ENCODE peak calls at places on chromosome 6, in seven cellular contexts. K, G, B, I, R, H and O are unnamed samples.

GRCh38 chr6:35146453-35146852 is 5.3 kb upstream of the TCP11 start:
- DNase-seq in R (peak; percentile 61), I (no peak), K (peak; percentile 23), H (peak; percentile 46), B (no peak), G (peak; percentile 73), O (no peak)

GRCh38 chr6:118400582-118400981 is 147.5 kb upstream of the PLN start:
- DNase-seq in G (no peak), I (no peak), K (no peak), B (no peak), H (no peak), R (no peak), O (no peak)

GRCh38 chr6:114142256-114142655 is 171.3 kb upstream of the HDAC2 start:
- DNase-seq in H (no peak), K (no peak), G (no peak), I (no peak), R (no peak), B (no peak), O (no peak)

GRCh38 chr6:74873911-74874310 is 331.9 kb downstream of the COL12A1 start:
- DNase-seq in H (no peak), R (no peak), I (no peak), B (no peak), G (no peak), K (no peak), O (no peak)

GRCh38 chr6:25016311-25016710 is 80.6 kb upstream of the RIPOR2 start:
- DNase-seq in G (no peak), R (no peak), B (no peak), K (no peak), H (no peak), I (no peak), O (no peak)

GRCh38 chr6:170185175-170185970 is 105.5 kb downstream of the DLL1 start:
- DNase-seq in K (no peak), I (no peak), H (peak; percentile 3), B (no peak), R (no peak), G (no peak), O (no peak)

GRCh38 chr6:154390034-154390433 is 33.4 kb upstream of the IPCEF1 start:
- DNase-seq in H (no peak), B (no peak), R (no peak), I (no peak), K (no peak), G (no peak), O (no peak)

GRCh38 chr6:99868074-99868702 is 125.8 kb downstream of the MCHR2 start:
- DNase-seq in H (peak; percentile 60), K (peak; percentile 51), G (peak; percentile 79), B (peak; percentile 83), R (peak; percentile 73), I (peak; percentile 81), O (peak; percentile 47)

GRCh38 chr6:24520929-24521546 is 26.3 kb downstream of the ALDH5A1 start:
- DNase-seq in G (peak; percentile 56), I (peak; percentile 82), H (peak; percentile 26), B (no peak), K (peak; percentile 23), R (peak; percentile 62), O (no peak)

GRCh38 chr6:169887529-169888140 is 136.2 kb downstream of the ERMARD start:
- DNase-seq in B (no peak), K (no peak), H (no peak), G (no peak), I (peak; percentile 37), R (no peak), O (no peak)

GRCh38 chr6:72084992-72085569 is 198.7 kb downstream of the RIMS1 start:
- DNase-seq in R (no peak), I (no peak), K (no peak), B (no peak), H (no peak), G (no peak), O (no peak)

GRCh38 chr6:73079611-73079955 is 145.7 kb downstream of the KHDC1L start:
- DNase-seq in I (no peak), G (no peak), H (no peak), K (no peak), R (no peak), B (no peak), O (no peak)

GRCh38 chr6:112743343-112743742 is 396.2 kb downstream of the RFPL4B start:
- DNase-seq in H (no peak), K (no peak), G (no peak), I (no peak), R (no peak), B (no peak), O (no peak)

GRCh38 chr6:16712931-16713484 is 48.3 kb downstream of the ATXN1 start:
- DNase-seq in G (no peak), I (no peak), H (peak; percentile 21), B (no peak), K (peak; percentile 91), R (peak; percentile 35), O (no peak)

GRCh38 chr6:132751828-132752227 is 5.9 kb downstream of the VNN2 start:
- DNase-seq in R (no peak), H (no peak), K (no peak), G (no peak), I (no peak), B (no peak), O (no peak)

GRCh38 chr6:148761532-148761951 is 14.7 kb downstream of the UST start:
- DNase-seq in R (peak; percentile 30), B (no peak), H (no peak), G (no peak), I (peak; percentile 86), K (no peak), O (no peak)

GRCh38 chr6:37920667-37921066 is 101.1 kb downstream of the ZFAND3 start:
- DNase-seq in I (no peak), K (no peak), G (no peak), R (no peak), B (no peak), H (no peak), O (no peak)

GRCh38 chr6:108591040-108591816 is 30.5 kb downstream of the FOXO3 start:
- DNase-seq in G (no peak), R (no peak), I (no peak), K (no peak), H (no peak), B (no peak), O (no peak)

GRCh38 chr6:16429669-16430068 is 191.3 kb downstream of the GMPR start:
- DNase-seq in B (no peak), G (no peak), H (no peak), K (no peak), I (no peak), R (no peak), O (no peak)

GRCh38 chr6:73389854-73390253 is 4.8 kb upstream of the DDX43 start:
- DNase-seq in R (peak; percentile 14), H (no peak), G (no peak), I (no peak), K (no peak), B (no peak), O (no peak)

GRCh38 chr6:147508073-147508870 is at the start of gene SAMD5:
- DNase-seq in H (peak; percentile 35), K (peak; percentile 32), R (peak; percentile 74), G (peak; percentile 65), I (peak; percentile 81), B (no peak), O (no peak)

GRCh38 chr6:56539503-56540105 is 103.1 kb downstream of the DST start:
- DNase-seq in G (no peak), H (no peak), K (no peak), I (no peak), B (no peak), R (no peak), O (no peak)

GRCh38 chr6:30685977-30686907 is at the start of gene PPP1R18:
- DNase-seq in K (no peak), G (peak; percentile 73), B (peak; percentile 89), I (peak; percentile 97), R (peak; percentile 85), H (peak; percentile 69), O (peak; percentile 77)

GRCh38 chr6:8017276-8017701 is 46.9 kb downstream of the BLOC1S5 start:
- DNase-seq in K (no peak), B (no peak), G (no peak), I (no peak), H (no peak), R (no peak), O (no peak)

GRCh38 chr6:121055572-121056163 is 278.6 kb downstream of the TBC1D32 start:
- DNase-seq in I (no peak), G (no peak), K (peak; percentile 10), H (no peak), B (no peak), R (no peak), O (no peak)

GRCh38 chr6:72650081-72650745 is 28.3 kb downstream of the KCNQ5 start:
- DNase-seq in B (no peak), H (no peak), G (no peak), I (no peak), R (no peak), K (no peak), O (no peak)

GRCh38 chr6:50905297-50905696 is 86.6 kb downstream of the TFAP2B start:
- DNase-seq in R (no peak), I (no peak), K (no peak), G (no peak), B (no peak), H (no peak), O (no peak)

GRCh38 chr6:30793521-30794194 is 49.3 kb upstream of the IER3 start:
- DNase-seq in G (no peak), R (no peak), K (no peak), I (no peak), B (no peak), H (no peak), O (no peak)

GRCh38 chr6:134372603-134373281 is 54.8 kb upstream of the SGK1 start:
- DNase-seq in R (peak; percentile 58), I (no peak), K (no peak), G (peak; percentile 33), H (peak; percentile 44), B (no peak), O (no peak)
- H3K4me3 ChIP-seq in R (no peak overlapping the region), I (no peak overlapping the region), K (no peak overlapping the region), G (no peak overlapping the region), H (no peak overlapping the region), B (no peak overlapping the region), O (no peak overlapping the region)

GRCh38 chr6:80106418-80107235 is at the start of gene BCKDHB:
- DNase-seq in K (peak; percentile 96), B (peak; percentile 98), I (peak; percentile 97), R (peak; percentile 99), G (peak; percentile 98), H (peak; percentile 98), O (peak; percentile 98)

GRCh38 chr6:80104520-80104919 is 2.0 kb upstream of the BCKDHB start:
- DNase-seq in H (no peak), B (no peak), K (no peak), I (no peak), R (no peak), G (no peak), O (no peak)

GRCh38 chr6:80105972-80106417 is 476 bp upstream of the BCKDHB start:
- DNase-seq in K (no peak), I (no peak), G (no peak), B (no peak), H (no peak), R (no peak), O (no peak)
- TF ChIP-seq POLR2AphosphoS5 in K (peak; percentile 86), I (no peak), G (no peak), B (no peak), H (no peak), R (no peak), O (no peak)

GRCh38 chr6:161963634-161964244 is 689.9 kb upstream of the AGPAT4 start:
- DNase-seq in R (no peak), H (no peak), K (no peak), G (no peak), I (no peak), B (no peak), O (no peak)
- H3K4me1 ChIP-seq in R (no peaks in the 10 kb centered on the region), H (no peaks in the 10 kb centered on the region), K (no peaks in the 10 kb centered on the region), G (no peaks in the 10 kb centered on the region), I (no peaks in the 10 kb centered on the region), B (no peaks in the 10 kb centered on the region), O (no peaks in the 10 kb centered on the region)

GRCh38 chr6:122400467-122401089 is 1.1 kb downstream of the HSF2 start:
- DNase-seq in I (no peak), B (no peak), R (no peak), G (no peak), K (no peak), H (no peak), O (no peak)
- H3K4me3 ChIP-seq in I (peak overlapping the region; percentile 69), B (peak overlapping the region; percentile 100), R (peak overlapping the region; percentile 99), G (peak overlapping the region; percentile 91), K (peak overlapping the region; percentile 88), H (peak overlapping the region; percentile 99), O (peak overlapping the region; percentile 90)